ENCODE peak calls at places on chromosomes 6 and 20, in four cellular contexts. One of them, this sample, is unnamed.

GRCh38 chr6:7468382-7469081 is 72.9 kb upstream of the DSP start:
- DNase-seq in GM20000: no peak
- DNase-seq in endodermal cell: no peak
- DNase-seq in activated naive CD4-positive, alpha-beta T cell treated with anti-CD3 and anti-CD28 coated beads for 36 hours: peak
- DNase-seq in this sample: no peak

GRCh38 chr6:132482595-132482994 is 30.3 kb downstream of the STX7 start:
- DNase-seq in GM20000: no peak
- DNase-seq in endodermal cell: no peak
- DNase-seq in activated naive CD4-positive, alpha-beta T cell treated with anti-CD3 and anti-CD28 coated beads for 36 hours: no peak
- DNase-seq in this sample: no peak

GRCh38 chr6:168155821-168156741 is 77.1 kb upstream of the FRMD1 start:
- DNase-seq in GM20000: no peak
- DNase-seq in endodermal cell: peak
- DNase-seq in activated naive CD4-positive, alpha-beta T cell treated with anti-CD3 and anti-CD28 coated beads for 36 hours: no peak
- DNase-seq in this sample: no peak

GRCh38 chr20:46557231-46557956 is 6.9 kb upstream of the OCSTAMP start:
- DNase-seq in GM20000: no peak
- DNase-seq in endodermal cell: no peak
- DNase-seq in activated naive CD4-positive, alpha-beta T cell treated with anti-CD3 and anti-CD28 coated beads for 36 hours: no peak
- DNase-seq in this sample: no peak

GRCh38 chr20:62402456-62402855 is 4.6 kb downstream of the CABLES2 start:
- DNase-seq in GM20000: no peak
- DNase-seq in endodermal cell: no peak
- DNase-seq in activated naive CD4-positive, alpha-beta T cell treated with anti-CD3 and anti-CD28 coated beads for 36 hours: no peak
- DNase-seq in this sample: no peak

GRCh38 chr20:1505361-1505760 is 14.1 kb upstream of the SIRPB2 start:
- DNase-seq in GM20000: no peak
- DNase-seq in endodermal cell: no peak
- DNase-seq in activated naive CD4-positive, alpha-beta T cell treated with anti-CD3 and anti-CD28 coated beads for 36 hours: no peak
- DNase-seq in this sample: no peak

GRCh38 chr20:20303320-20303719 is 64.6 kb upstream of the INSM1 start:
- DNase-seq in GM20000: no peak
- DNase-seq in endodermal cell: no peak
- DNase-seq in activated naive CD4-positive, alpha-beta T cell treated with anti-CD3 and anti-CD28 coated beads for 36 hours: no peak
- DNase-seq in this sample: no peak

GRCh38 chr6:135052939-135053338 is 1.7 kb downstream of the HBS1L start:
- DNase-seq in GM20000: no peak
- DNase-seq in endodermal cell: no peak
- DNase-seq in activated naive CD4-positive, alpha-beta T cell treated with anti-CD3 and anti-CD28 coated beads for 36 hours: no peak
- DNase-seq in this sample: no peak

GRCh38 chr6:141561154-141561553 is 571.6 kb upstream of the GJE1 start:
- DNase-seq in GM20000: no peak
- DNase-seq in endodermal cell: no peak
- DNase-seq in activated naive CD4-positive, alpha-beta T cell treated with anti-CD3 and anti-CD28 coated beads for 36 hours: no peak
- DNase-seq in this sample: no peak

GRCh38 chr20:44967207-44967807 is 995 bp downstream of the STK4 start:
- DNase-seq in GM20000: no peak
- DNase-seq in endodermal cell: no peak
- DNase-seq in activated naive CD4-positive, alpha-beta T cell treated with anti-CD3 and anti-CD28 coated beads for 36 hours: peak
- DNase-seq in this sample: no peak

GRCh38 chr20:24981750-24982149 is 10.8 kb downstream of the APMAP start:
- DNase-seq in GM20000: no peak
- DNase-seq in endodermal cell: peak
- DNase-seq in activated naive CD4-positive, alpha-beta T cell treated with anti-CD3 and anti-CD28 coated beads for 36 hours: no peak
- DNase-seq in this sample: no peak

GRCh38 chr20:64071341-64072332 is 7.7 kb downstream of the RGS19 start:
- DNase-seq in GM20000: no peak
- DNase-seq in endodermal cell: no peak
- DNase-seq in activated naive CD4-positive, alpha-beta T cell treated with anti-CD3 and anti-CD28 coated beads for 36 hours: no peak
- DNase-seq in this sample: no peak

GRCh38 chr6:17877196-17877889 is 110.1 kb downstream of the KIF13A start:
- DNase-seq in GM20000: no peak
- DNase-seq in endodermal cell: no peak
- DNase-seq in activated naive CD4-positive, alpha-beta T cell treated with anti-CD3 and anti-CD28 coated beads for 36 hours: no peak
- DNase-seq in this sample: no peak

This sample was measured in GM12864.